ENCODE peak calls at places on chromosome 3, in ten cellular contexts. X, F, E, O, M, C, Z, L, G and D are unnamed samples.

GRCh38 chr3:18837137-18837536 is 311.2 kb upstream of the KCNH8 start:
- DNase-seq in X (no peak), F (no peak), E (no peak), O (no peak), M (no peak), C (no peak), Z (no peak), L (no peak), G (no peak), D (no peak)

GRCh38 chr3:183153210-183153950 is 9.2 kb downstream of the LAMP3 start:
- DNase-seq in X (no peak), F (no peak), E (no peak), O (no peak), M (no peak), C (no peak), Z (no peak), L (no peak), G (no peak), D (no peak)

GRCh38 chr3:24306518-24306917 is 188.1 kb downstream of the THRB start:
- DNase-seq in X (no peak), F (no peak), E (no peak), O (no peak), M (no peak), C (no peak), Z (no peak), L (no peak), G (no peak), D (no peak)

GRCh38 chr3:142152349-142152748 is 3.0 kb upstream of the TFDP2 start:
- DNase-seq in X (no peak), F (no peak), E (no peak), O (no peak), M (no peak), C (no peak), Z (no peak), L (peak; percentile 25), G (no peak), D (no peak)

GRCh38 chr3:118347781-118348557 is 686.7 kb downstream of the IGSF11 start:
- DNase-seq in X (no peak), F (no peak), E (no peak), O (no peak), M (no peak), C (no peak), Z (no peak), L (no peak), G (no peak), D (no peak)

GRCh38 chr3:49805367-49805782 is 2.3 kb downstream of the INKA1 start:
- DNase-seq in X (no peak), F (no peak), E (no peak), O (peak; percentile 96), M (no peak), C (peak; percentile 48), Z (no peak), L (no peak), G (peak; percentile 93), D (no peak)

GRCh38 chr3:124878561-124879394 is 8.4 kb downstream of the ITGB5 start:
- DNase-seq in X (no peak), F (no peak), E (no peak), O (peak; percentile 78), M (no peak), C (no peak), Z (no peak), L (no peak), G (peak; percentile 86), D (no peak)

GRCh38 chr3:74442683-74443082 is 171.8 kb downstream of the CNTN3 start:
- DNase-seq in X (no peak), F (no peak), E (no peak), O (no peak), M (no peak), C (no peak), Z (no peak), L (no peak), G (no peak), D (no peak)

GRCh38 chr3:194592798-194593752 is 40.1 kb downstream of the TMEM44 start:
- DNase-seq in X (no peak), F (no peak), E (no peak), O (peak; percentile 99), M (no peak), C (no peak), Z (no peak), L (no peak), G (peak; percentile 93), D (no peak)

GRCh38 chr3:115825046-115825445 is 201.7 kb downstream of the GAP43 start:
- DNase-seq in X (no peak), F (no peak), E (no peak), O (no peak), M (no peak), C (no peak), Z (no peak), L (no peak), G (peak; percentile 24), D (no peak)

GRCh38 chr3:149551500-149551899 is 77.0 kb downstream of the TM4SF4 start:
- DNase-seq in X (no peak), F (no peak), E (no peak), O (no peak), M (no peak), C (no peak), Z (no peak), L (no peak), G (no peak), D (no peak)